ENCODE peak calls at places on chromosomes 11 and 22, in four cellular contexts. N is mammary epithelial cell, V is psoas muscle, A is EH. E is an unnamed sample.

GRCh38 chr22:46593211-46593676 is 26.9 kb upstream of the GRAMD4 start:
- DNase-seq in N (no peak), V (no peak), A (no peak), E (no peak)

GRCh38 chr11:35786918-35787557 is 124.5 kb downstream of the TRIM44 start:
- DNase-seq in N (no peak), V (no peak), A (peak; percentile 81), E (no peak)

GRCh38 chr22:46273432-46274148 is 5.8 kb downstream of the TTC38 start:
- DNase-seq in N (no peak), V (peak; percentile 28), A (no peak), E (no peak)

GRCh38 chr11:57798905-57799559 is 37.4 kb downstream of the CTNND1 start:
- DNase-seq in N (peak; percentile 98), V (no peak), A (peak; percentile 74), E (peak; percentile 26)

GRCh38 chr11:120105576-120105975 is 32.3 kb downstream of the TRIM29 start:
- DNase-seq in N (no peak), V (no peak), A (no peak), E (no peak)

GRCh38 chr11:117818036-117818858 is 6.3 kb downstream of the FXYD2 start:
- DNase-seq in N (peak; percentile 71), V (peak; percentile 46), A (peak; percentile 20), E (peak; percentile 56)

GRCh38 chr22:45997077-45997774 is 20.3 kb upstream of the WNT7B start:
- DNase-seq in N (peak; percentile 36), V (peak; percentile 96), A (peak; percentile 99), E (peak; percentile 94)

GRCh38 chr22:45877036-45877380 is 100.0 kb downstream of the WNT7B start:
- DNase-seq in N (no peak), V (no peak), A (no peak), E (no peak)

GRCh38 chr11:68976563-68976962 is 4.2 kb downstream of the MRGPRD start:
- DNase-seq in N (no peak), V (peak; percentile 41), A (no peak), E (no peak)

GRCh38 chr11:108115495-108116140 is 5.7 kb upstream of the ACAT1 start:
- DNase-seq in N (peak; percentile 86), V (peak; percentile 91), A (peak; percentile 85), E (peak; percentile 81)